ENCODE peak calls at places on chromosome 3, in four cellular contexts. K is NCI-H1417; L is CD8-positive, alpha-beta T cell; F is choroid plexus epithelial cell. E is an unnamed sample.

GRCh38 chr3:66609660-66610547 is 109.1 kb upstream of the LRIG1 start:
- DNase-seq in K (peak; percentile 90), L (no peak), F (peak; percentile 93), E (peak; percentile 93)

GRCh38 chr3:21170964-21171363 is 580.0 kb downstream of the ZNF385D start:
- DNase-seq in F (peak; percentile 8), L (no peak), K (peak; percentile 1), E (peak; percentile 8)

GRCh38 chr3:134002326-134002725 is 27.4 kb downstream of the SLCO2A1 start:
- DNase-seq in K (no peak), L (no peak), F (peak; percentile 22), E (peak; percentile 50)

GRCh38 chr3:178382388-178383061 is 153.7 kb upstream of the KCNMB2 start:
- DNase-seq in L (no peak), F (peak; percentile 95), K (no peak), E (peak; percentile 61)

GRCh38 chr3:125990253-125990970 is 21.4 kb downstream of the ROPN1B start:
- DNase-seq in F (peak; percentile 88), L (peak; percentile 83), K (peak; percentile 77), E (peak; percentile 90)

GRCh38 chr3:32780735-32781210 is 37.0 kb upstream of the TRIM71 start:
- DNase-seq in L (no peak), F (peak; percentile 54), K (no peak), E (peak; percentile 88)

GRCh38 chr3:83093222-83093572 is 1331.8 kb upstream of the GBE1 start:
- DNase-seq in F (no peak), K (no peak), L (no peak), E (no peak)

GRCh38 chr3:13563911-13564310 is 15.0 kb downstream of the FBLN2 start:
- DNase-seq in F (no peak), L (no peak), K (peak; percentile 62), E (no peak)

GRCh38 chr3:169694117-169694516 is 30.6 kb upstream of the MECOM start:
- DNase-seq in K (no peak), F (peak; percentile 35), L (no peak), E (no peak)

GRCh38 chr3:100144255-100144866 is 30.1 kb upstream of the FILIP1L start:
- DNase-seq in L (no peak), F (no peak), K (no peak), E (no peak)

GRCh38 chr3:116743062-116743461 is 33.5 kb downstream of the TUSC7 start:
- DNase-seq in K (no peak), F (no peak), L (no peak), E (no peak)

GRCh38 chr3:31743690-31744089 is 211.0 kb downstream of the STT3B start:
- DNase-seq in L (no peak), F (peak; percentile 9), K (no peak), E (peak; percentile 72)

GRCh38 chr3:186520957-186521842 is 23.0 kb downstream of the CRYGS start:
- DNase-seq in K (no peak), F (no peak), L (no peak), E (no peak)

GRCh38 chr3:90011136-90011535 is 903.7 kb downstream of the EPHA3 start:
- DNase-seq in L (no peak), F (peak; percentile 40), K (no peak), E (peak; percentile 29)

GRCh38 chr3:120956143-120956542 is 48.1 kb downstream of the STXBP5L start:
- DNase-seq in F (no peak), K (no peak), L (no peak), E (no peak)

GRCh38 chr3:59771760-59772159 is 721.9 kb upstream of the CFAP20DC start:
- DNase-seq in F (peak; percentile 81), L (no peak), K (no peak), E (peak; percentile 82)

GRCh38 chr3:128556384-128556783 is 63.4 kb upstream of the GATA2 start:
- DNase-seq in K (no peak), L (no peak), F (no peak), E (no peak)

GRCh38 chr3:30779686-30780287 is 114.7 kb downstream of the GADL1 start:
- DNase-seq in K (peak; percentile 8), L (no peak), F (peak; percentile 61), E (no peak)

GRCh38 chr3:23159929-23160328 is 43.2 kb upstream of the UBE2E2 start:
- DNase-seq in K (no peak), L (no peak), F (peak; percentile 69), E (peak; percentile 48)

GRCh38 chr3:38141952-38142273 is 3.5 kb downstream of the MYD88 start:
- DNase-seq in K (no peak), F (no peak), L (no peak), E (peak; percentile 20)

GRCh38 chr3:192514754-192515660 is 212.3 kb downstream of the FGF12 start:
- DNase-seq in F (no peak), L (no peak), K (peak; percentile 95), E (peak; percentile 16)

GRCh38 chr3:128804017-128804816 is 75.2 kb upstream of the ACAD9 start:
- DNase-seq in L (peak; percentile 48), K (no peak), F (peak; percentile 61), E (peak; percentile 19)

GRCh38 chr3:9061634-9062033 is 98.4 kb upstream of the RAD18 start:
- DNase-seq in F (no peak), K (no peak), L (no peak), E (no peak)